ENCODE peak calls at places on chromosome 10, in five cellular contexts. E, N, H, B and V are unnamed samples.
A peak's percentile ranks its signal among the peaks of the same experiment; 100 is the strongest.

GRCh38 chr10:70584941-70585544 is 17.5 kb downstream of the PRF1 start:
- DNase-seq in E (no peak), N (no peak), H (peak; percentile 23), B (no peak), V (no peak)

GRCh38 chr10:106355450-106355849 is 809.1 kb downstream of the SORCS1 start:
- DNase-seq in E (no peak), N (no peak), H (no peak), B (no peak), V (no peak)

GRCh38 chr10:94403034-94403822 is 887 bp downstream of the TBC1D12 start:
- DNase-seq in E (peak; percentile 90), N (peak; percentile 33), H (no peak), B (peak; percentile 75), V (peak; percentile 54)

GRCh38 chr10:44394696-44395383 is 9.9 kb upstream of the CXCL12 start:
- DNase-seq in E (peak; percentile 42), N (no peak), H (no peak), B (no peak), V (no peak)

GRCh38 chr10:19999440-19999839 is 183.2 kb downstream of the PLXDC2 start:
- DNase-seq in E (no peak), N (no peak), H (no peak), B (no peak), V (no peak)

GRCh38 chr10:88209837-88210552 is 346.6 kb downstream of the PTEN start:
- DNase-seq in E (no peak), N (no peak), H (no peak), B (no peak), V (no peak)

GRCh38 chr10:11279286-11279685 is 261.6 kb downstream of the CELF2 start:
- DNase-seq in E (no peak), N (no peak), H (no peak), B (no peak), V (no peak)

GRCh38 chr10:14004536-14004935 is 326.2 kb downstream of the FRMD4A start:
- DNase-seq in E (no peak), N (no peak), H (no peak), B (no peak), V (no peak)

GRCh38 chr10:71525721-71526120 is 129.0 kb downstream of the CDH23 start:
- DNase-seq in E (no peak), N (no peak), H (no peak), B (no peak), V (no peak)

GRCh38 chr10:77974396-77975074 is 48.0 kb upstream of the DLG5 start:
- DNase-seq in E (no peak), N (no peak), H (no peak), B (peak; percentile 71), V (no peak)

GRCh38 chr10:59285073-59285472 is 77.3 kb downstream of the FAM13C start:
- DNase-seq in E (no peak), N (peak; percentile 33), H (no peak), B (no peak), V (no peak)

GRCh38 chr10:43202224-43202656 is 64.0 kb downstream of the CSGALNACT2 start:
- DNase-seq in E (peak; percentile 88), N (no peak), H (peak; percentile 76), B (peak; percentile 36), V (no peak)

GRCh38 chr10:1048732-1049424 is at the start of gene IDI1:
- DNase-seq in E (peak; percentile 99), N (peak; percentile 96), H (peak; percentile 99), B (peak; percentile 98), V (peak; percentile 77)

GRCh38 chr10:85490431-85490830 is 876.2 kb downstream of the GRID1 start:
- DNase-seq in E (no peak), N (no peak), H (no peak), B (no peak), V (no peak)

GRCh38 chr10:35887686-35888085 is 245.6 kb upstream of the FZD8 start:
- DNase-seq in E (no peak), N (no peak), H (no peak), B (no peak), V (no peak)

GRCh38 chr10:86306628-86307278 is 59.8 kb downstream of the GRID1 start:
- DNase-seq in E (peak; percentile 6), N (no peak), H (peak; percentile 4), B (no peak), V (no peak)

GRCh38 chr10:113661332-113661731 is 2.5 kb downstream of the NRAP start:
- DNase-seq in E (no peak), N (no peak), H (no peak), B (no peak), V (no peak)

GRCh38 chr10:130137077-130137448 is 872 bp downstream of the GLRX3 start:
- DNase-seq in E (no peak), N (no peak), H (no peak), B (peak; percentile 26), V (peak; percentile 26)

GRCh38 chr10:108901766-108902365 is 1021.4 kb downstream of the XPNPEP1 start:
- DNase-seq in E (no peak), N (no peak), H (no peak), B (no peak), V (no peak)

GRCh38 chr10:101617102-101617823 is 29.1 kb downstream of the DPCD start:
- DNase-seq in E (peak; percentile 55), N (no peak), H (no peak), B (no peak), V (no peak)

GRCh38 chr10:31584789-31585406 is 265.9 kb downstream of the ZEB1 start:
- DNase-seq in E (no peak), N (no peak), H (no peak), B (no peak), V (no peak)

GRCh38 chr10:89954787-89955566 is 253.6 kb downstream of the KIF20B start:
- DNase-seq in E (no peak), N (no peak), H (no peak), B (no peak), V (no peak)

GRCh38 chr10:119377905-119378736 is 164.4 kb downstream of the RGS10 start:
- DNase-seq in E (peak; percentile 70), N (no peak), H (no peak), B (no peak), V (no peak)

GRCh38 chr10:99534939-99535763 is 2.4 kb downstream of the NKX2-3 start:
- DNase-seq in E (no peak), N (no peak), H (no peak), B (peak; percentile 36), V (no peak)

GRCh38 chr10:36783400-36783799 is 342.0 kb upstream of the ANKRD30A start:
- DNase-seq in E (no peak), N (no peak), H (no peak), B (no peak), V (no peak)

GRCh38 chr10:34403512-34403911 is 411.6 kb downstream of the PARD3 start:
- DNase-seq in E (no peak), N (no peak), H (no peak), B (peak; percentile 52), V (no peak)

GRCh38 chr10:16440396-16441105 is 3.7 kb downstream of the PTER start:
- DNase-seq in E (no peak), N (no peak), H (no peak), B (no peak), V (no peak)

GRCh38 chr10:117445992-117446391 is 70.8 kb upstream of the PDZD8 start:
- DNase-seq in E (peak; percentile 6), N (no peak), H (no peak), B (no peak), V (no peak)
- TF ChIP-seq POLR2A in E (no peak), N (no peak), H (no peak), B (no peak), V (no peak)

DNA sequence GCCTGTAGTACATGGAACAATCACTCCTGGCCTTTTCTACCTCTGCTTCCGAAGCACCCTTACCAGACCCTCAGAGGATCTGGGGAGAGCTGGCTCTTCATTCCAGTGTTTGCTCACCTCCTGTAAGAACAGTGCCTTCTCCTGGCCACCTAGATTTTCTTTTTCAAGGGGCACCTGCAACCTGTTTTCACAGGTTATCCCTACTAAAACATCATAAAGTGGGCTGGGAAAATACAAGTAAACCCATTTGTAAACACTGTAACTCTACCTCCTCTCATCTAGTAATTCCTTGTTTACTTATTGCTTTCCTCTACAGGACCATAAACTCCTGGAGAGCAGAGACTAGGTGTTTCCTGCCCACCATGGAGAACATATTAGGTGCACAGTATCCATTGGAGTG is 1.1 kb downstream of the PIK3AP1 start:
- DNase-seq in E (no peak), N (no peak), H (no peak), B (no peak), V (no peak)
- TF ChIP-seq POLR2A in E (no peak), N (no peak), H (no peak), B (no peak), V (no peak)

DNA sequence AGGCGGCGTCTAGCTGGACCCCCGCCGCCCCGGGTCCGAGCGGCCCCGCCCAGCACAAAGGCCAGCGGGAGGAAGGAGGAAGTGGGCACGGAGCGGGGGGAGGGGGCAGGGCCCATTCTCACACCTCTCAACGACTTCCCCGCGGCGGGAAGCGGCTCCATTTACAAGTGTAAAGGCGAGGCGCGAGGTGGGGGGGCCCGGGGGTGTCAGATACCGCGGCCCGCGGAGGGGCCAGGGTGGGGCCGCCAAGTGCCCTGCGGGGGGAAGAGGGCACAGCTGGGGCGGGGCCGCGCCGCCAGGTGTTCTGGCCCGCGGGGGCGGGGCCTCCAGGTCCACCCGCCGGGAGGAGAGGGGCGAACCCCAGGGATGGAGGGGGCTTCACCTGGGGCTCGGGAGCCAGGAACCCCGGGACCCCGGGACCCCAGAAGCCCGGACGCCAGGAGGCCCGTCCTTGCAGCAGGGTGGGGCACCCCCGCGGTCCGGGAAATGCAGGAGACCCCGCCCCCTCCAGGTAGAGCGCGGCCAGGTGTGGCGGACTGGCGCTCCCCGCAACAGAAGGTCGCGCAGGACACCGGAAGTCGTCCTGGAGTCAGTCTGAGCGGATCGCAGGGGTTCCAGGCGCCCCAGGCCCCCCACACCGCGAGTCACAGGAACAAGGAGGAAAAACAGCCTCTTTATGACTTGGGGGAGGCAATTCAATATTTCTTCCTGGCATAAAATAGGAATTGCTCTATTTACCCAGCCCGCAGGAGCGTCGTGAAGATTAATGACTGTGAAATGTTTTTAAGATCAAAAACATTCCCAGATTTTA is 8.3 kb downstream of the CTBP2 start:
- DNase-seq in E (peak; percentile 90), N (no peak), H (no peak), B (no peak), V (no peak)
- TF ChIP-seq POLR2A in E (no peak), N (no peak), H (no peak), B (no peak), V (no peak)

GRCh38 chr10:33237736-33238624 is 96.5 kb downstream of the NRP1 start:
- DNase-seq in E (no peak), N (no peak), H (no peak), B (peak; percentile 96), V (peak; percentile 62)
- TF ChIP-seq POLR2A in E (no peak), N (no peak), H (no peak), B (no peak), V (no peak)

GRCh38 chr10:5684318-5684970 is at the start of gene TASOR2:
- DNase-seq in E (peak; percentile 99), N (peak; percentile 97), H (peak; percentile 98), B (peak; percentile 99), V (peak; percentile 85)
- TF ChIP-seq POLR2A in E (no peak), N (peak; percentile 20), H (no peak), B (peak; percentile 77), V (peak; percentile 58)

GRCh38 chr10:3874988-3875841 is 90.2 kb upstream of the KLF6 start:
- DNase-seq in E (no peak), N (no peak), H (no peak), B (no peak), V (no peak)
- TF ChIP-seq POLR2A in E (no peak), N (no peak), H (no peak), B (no peak), V (no peak)